ENCODE peak calls at places on chromosomes 12 and 14, in ten cellular contexts. X is AG04450; W is LHCN-M2; L is anterior cingulate cortex; E is T-helper 2 cell; M is right cardiac atrium; H is activated CD4-positive, alpha-beta T cell treated with anti-CD3 and anti-CD28 coated beads, Interleukin-2, amount 10 ng/mL, durations not matched to agents 24 days and 14 days; U is cardiac muscle cell; R is hippocampal formation; N is endothelial cell. S is an unnamed sample.

GRCh38 chr14:95679148-95679547 is 7.1 kb upstream of the TCL1B start:
- DNase-seq in N (no peak), U (no peak), W (no peak), E (no peak), X (no peak), R (no peak), L (no peak), M (no peak), H (no peak), S (no peak)

GRCh38 chr12:27866382-27867101 is 86.5 kb upstream of the MANSC4 start:
- DNase-seq in X (no peak), U (peak), H (no peak), E (no peak), M (peak), N (no peak), R (no peak), L (no peak), W (no peak), S (no peak)

GRCh38 chr12:1093166-1093751 is 102.2 kb downstream of the ERC1 start:
- DNase-seq in W (peak), U (peak), N (peak), L (no peak), X (peak), M (no peak), E (peak), R (peak), H (peak), S (no peak)

GRCh38 chr12:62930546-62931425 is 4.2 kb downstream of the PPM1H start:
- DNase-seq in E (no peak), X (no peak), N (no peak), H (no peak), L (no peak), R (no peak), U (no peak), W (no peak), M (no peak), S (no peak)

GRCh38 chr12:123344086-123344485 is 20.6 kb downstream of the SBNO1 start:
- DNase-seq in W (no peak), R (no peak), H (no peak), N (no peak), X (no peak), L (no peak), U (no peak), M (no peak), E (no peak), S (no peak)

GRCh38 chr12:15856097-15856982 is 25.8 kb upstream of the STRAP start:
- DNase-seq in E (peak), X (no peak), H (peak), L (no peak), R (peak), U (peak), N (peak), M (no peak), W (peak), S (peak)

GRCh38 chr14:93234798-93235197 is 27.7 kb downstream of the UBR7 start:
- DNase-seq in N (no peak), H (no peak), X (no peak), M (no peak), U (peak), W (peak), R (no peak), E (no peak), L (no peak), S (no peak)

GRCh38 chr12:32309811-32310755 is 89.3 kb upstream of the FGD4 start:
- DNase-seq in M (no peak), N (no peak), W (peak), H (no peak), E (no peak), U (peak), L (no peak), X (no peak), R (no peak), S (no peak)

GRCh38 chr12:112133418-112133817 is 8.1 kb downstream of the TRAFD1 start:
- DNase-seq in R (no peak), E (no peak), N (no peak), H (no peak), M (no peak), W (no peak), L (no peak), X (no peak), U (no peak), S (no peak)

GRCh38 chr14:105055334-105055733 is 9.9 kb downstream of the GPR132 start:
- DNase-seq in N (no peak), L (no peak), R (no peak), W (no peak), H (no peak), X (no peak), M (peak), U (no peak), E (no peak), S (no peak)

GRCh38 chr12:69879007-69879960 is 54.3 kb downstream of the MYRFL start:
- DNase-seq in W (peak), M (peak), N (peak), L (peak), E (peak), H (peak), R (peak), X (peak), U (peak), S (peak)

GRCh38 chr12:110266980-110267620 is 13.9 kb upstream of the ATP2A2 start:
- DNase-seq in L (no peak), U (peak), X (no peak), R (no peak), N (no peak), E (peak), W (peak), M (peak), H (no peak), S (no peak)

GRCh38 chr14:79369359-79370332 is 841.7 kb downstream of the DIO2 start:
- DNase-seq in M (no peak), L (no peak), H (no peak), U (peak), W (peak), R (no peak), X (peak), N (no peak), E (no peak), S (no peak)

GRCh38 chr14:68113328-68113930 is 293.9 kb downstream of the RAD51B start:
- DNase-seq in E (no peak), N (no peak), W (no peak), M (no peak), L (no peak), R (no peak), H (no peak), X (no peak), U (peak), S (no peak)

GRCh38 chr12:93778306-93778705 is 101.1 kb downstream of the CRADD start:
- DNase-seq in U (peak), H (no peak), W (peak), M (peak), E (no peak), N (no peak), L (no peak), R (peak), X (peak), S (no peak)

GRCh38 chr14:74892745-74893144 is 11.0 kb downstream of the DLST start:
- DNase-seq in H (no peak), M (no peak), N (no peak), X (no peak), E (no peak), W (no peak), R (no peak), L (no peak), U (no peak), S (no peak)

GRCh38 chr14:100547633-100548294 is 39.5 kb downstream of the BEGAIN start:
- DNase-seq in R (peak), L (no peak), X (no peak), U (peak), W (peak), N (no peak), M (peak), E (peak), H (peak), S (no peak)

GRCh38 chr12:130177615-130178014 is 15.4 kb downstream of the FZD10 start:
- DNase-seq in L (no peak), H (no peak), R (no peak), E (no peak), W (no peak), M (no peak), N (no peak), U (no peak), X (no peak), S (no peak)

GRCh38 chr14:104149617-104150141 is 11.3 kb downstream of the KIF26A start:
- DNase-seq in W (no peak), R (no peak), X (no peak), N (peak), E (no peak), M (peak), L (no peak), U (peak), H (no peak), S (no peak)

GRCh38 chr12:97960741-97961608 is 498.4 kb downstream of the RMST start:
- DNase-seq in X (no peak), R (no peak), U (peak), L (no peak), W (no peak), N (peak), M (no peak), E (peak), H (peak), S (no peak)

GRCh38 chr14:70416717-70417349 is at the start of gene SYNJ2BP:
- DNase-seq in L (peak), R (peak), W (peak), E (peak), X (peak), U (peak), M (peak), N (peak), H (peak), S (peak)

GRCh38 chr14:20687362-20688166 is 1.0 kb upstream of the ANG start:
- DNase-seq in W (no peak), M (no peak), X (no peak), L (no peak), H (no peak), E (no peak), N (no peak), R (no peak), U (no peak), S (no peak)

GRCh38 chr14:97414718-97415098 is 617.5 kb downstream of the VRK1 start:
- DNase-seq in W (no peak), N (no peak), L (no peak), R (no peak), U (no peak), X (no peak), H (no peak), M (no peak), E (peak), S (no peak)

GRCh38 chr14:70671652-70672327 is 30.1 kb downstream of the TTC9 start:
- DNase-seq in L (no peak), E (no peak), M (no peak), N (no peak), W (no peak), R (no peak), H (no peak), X (no peak), U (no peak), S (no peak)

GRCh38 chr12:46661161-46661845 is 164.5 kb downstream of the SLC38A4 start:
- DNase-seq in E (peak), N (peak), L (no peak), U (peak), M (no peak), H (peak), X (peak), W (peak), R (peak), S (no peak)

GRCh38 chr14:96038558-96038919 is 623 bp upstream of the C14orf132 start:
- DNase-seq in R (no peak), M (no peak), N (no peak), X (no peak), L (no peak), H (peak), W (no peak), E (peak), U (no peak), S (no peak)

GRCh38 chr12:6187948-6188793 is 12.0 kb upstream of the CD9 start:
- DNase-seq in E (no peak), X (no peak), U (no peak), L (no peak), W (no peak), H (no peak), R (no peak), N (no peak), M (no peak), S (no peak)

GRCh38 chr12:116159175-116159574 is 118.3 kb downstream of the MED13L start:
- DNase-seq in R (no peak), W (peak), L (no peak), E (no peak), U (peak), N (no peak), M (no peak), H (no peak), X (no peak), S (no peak)

S was measured in C1 segment of cervical spinal cord.